ENCODE peak calls at places on chromosome 16, in four cellular contexts. T, S, X and E are unnamed samples.

GRCh38 chr16:55146939-55147338 is 177.1 kb upstream of the IRX6 start:
- DNase-seq in S (no peak), T (no peak), X (no peak), E (no peak)

GRCh38 chr16:55842369-55843104 is 9.6 kb upstream of the CES1 start:
- DNase-seq in T (peak), S (peak), X (peak), E (peak)

GRCh38 chr16:67458121-67458641 is 22.8 kb downstream of the ATP6V0D1 start:
- DNase-seq in X (no peak), T (no peak), S (no peak), E (no peak)

GRCh38 chr16:53741546-53741945 is 37.6 kb downstream of the FTO start:
- DNase-seq in T (no peak), S (no peak), X (no peak), E (no peak)

GRCh38 chr16:87877942-87878507 is 8.7 kb upstream of the SLC7A5 start:
- DNase-seq in S (no peak), T (no peak), X (peak), E (no peak)

GRCh38 chr16:86270696-86271095 is 239.6 kb upstream of the FOXF1 start:
- DNase-seq in S (no peak), T (no peak), X (no peak), E (no peak)

GRCh38 chr16:84396537-84397008 is 28.2 kb downstream of the ATP2C2 start:
- DNase-seq in X (no peak), T (no peak), S (no peak), E (no peak)

GRCh38 chr16:19683453-19684236 is 34.4 kb downstream of the KNOP1 start:
- DNase-seq in T (no peak), S (no peak), X (no peak), E (no peak)

GRCh38 chr16:7405166-7405565 is 72.5 kb downstream of the RBFOX1 start:
- DNase-seq in S (peak), X (no peak), T (no peak), E (no peak)

GRCh38 chr16:67910162-67910561 is 17.1 kb downstream of the PSKH1 start:
- DNase-seq in S (no peak), T (no peak), X (no peak), E (no peak)

GRCh38 chr16:86022381-86022960 is 123.5 kb downstream of the IRF8 start:
- DNase-seq in S (no peak), X (no peak), T (no peak), E (no peak)

GRCh38 chr16:74923766-74924460 is 61.0 kb downstream of the WDR59 start:
- DNase-seq in S (peak), X (no peak), T (no peak), E (no peak)

GRCh38 chr16:58843675-58844074 is 109.6 kb upstream of the GOT2 start:
- DNase-seq in X (peak), S (peak), T (peak), E (peak)

GRCh38 chr16:85574672-85575475 is 38.2 kb upstream of the GSE1 start:
- DNase-seq in S (no peak), T (no peak), X (no peak), E (no peak)

GRCh38 chr16:60642956-60643355 is 1393.3 kb downstream of the CDH8 start:
- DNase-seq in T (no peak), X (no peak), S (no peak), E (no peak)

GRCh38 chr16:12532871-12533610 is 270.6 kb downstream of the CPPED1 start:
- DNase-seq in T (no peak), X (no peak), S (no peak), E (no peak)

GRCh38 chr16:49021136-49021535 is 260.5 kb downstream of the CBLN1 start:
- DNase-seq in T (no peak), X (no peak), S (no peak), E (no peak)

GRCh38 chr16:50359626-50360025 is 9.2 kb downstream of the BRD7 start:
- DNase-seq in S (no peak), X (no peak), T (no peak), E (no peak)
- H3K27ac ChIP-seq in S (no peak), X (no peak), T (no peak), E (no peak)

GRCh38 chr16:11198817-11199216 is 57.2 kb downstream of the SOCS1 start:
- DNase-seq in T (peak), X (peak), S (no peak), E (no peak)

GRCh38 chr16:11203111-11203623 is 52.8 kb downstream of the SOCS1 start:
- DNase-seq in X (no peak), T (no peak), S (no peak), E (no peak)

GRCh38 chr16:11200523-11201063 is 55.4 kb downstream of the SOCS1 start:
- DNase-seq in S (no peak), X (no peak), T (no peak), E (no peak)

GRCh38 chr16:11202260-11203091 is 53.5 kb downstream of the SOCS1 start:
- DNase-seq in X (peak), T (no peak), S (no peak), E (peak)

GRCh38 chr16:11201498-11202259 is 54.3 kb downstream of the SOCS1 start:
- DNase-seq in S (peak), T (peak), X (peak), E (peak)
- TF ChIP-seq POLR2AphosphoS5 in S (no peak), T (peak), X (no peak), E (peak)

GRCh38 chr16:61900482-61900881 is 135.8 kb downstream of the CDH8 start:
- DNase-seq in S (no peak), T (no peak), X (no peak), E (no peak)
- TF ChIP-seq TCF7L2 in S (no peak), T (no peak), X (no peak), E (no peak)

DNA sequence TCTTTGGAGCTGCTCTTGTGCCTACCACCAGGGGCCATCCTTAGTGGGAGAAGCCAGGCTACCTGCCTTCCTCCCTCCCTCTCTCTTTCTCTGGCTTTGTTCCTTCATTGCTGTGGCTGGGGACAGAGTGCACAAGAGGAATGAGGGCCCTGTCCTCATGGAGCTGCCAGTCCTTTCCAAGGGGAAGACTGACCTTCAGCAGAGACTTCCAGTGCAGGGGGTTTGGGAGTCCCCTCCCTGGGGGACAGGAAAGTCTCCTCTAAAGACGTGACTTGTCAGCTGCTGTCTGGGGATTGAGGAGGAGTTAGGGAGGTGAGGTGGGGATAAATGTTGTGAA is 108.1 kb downstream of the CMIP start:
- DNase-seq in T (no peak), S (no peak), X (no peak), E (no peak)
- H3K27ac ChIP-seq in T (no peak), S (peak), X (no peak), E (peak)

GRCh38 chr16:88948781-88949490 is 28.1 kb downstream of the CBFA2T3 start:
- DNase-seq in X (no peak), T (no peak), S (no peak), E (no peak)
- TF ChIP-seq POLR2AphosphoS5 in X (no peak), T (no peak), S (no peak), E (no peak)

GRCh38 chr16:69589434-69590269 is 23.9 kb downstream of the NFAT5 start:
- DNase-seq in S (no peak), T (no peak), X (peak), E (no peak)
- TF ChIP-seq TCF7L2 in S (no peak), T (no peak), X (no peak), E (no peak)

GRCh38 chr16:56892705-56893104 is 27.7 kb downstream of the SLC12A3 start:
- DNase-seq in S (no peak), X (no peak), T (no peak), E (no peak)
- H3K27ac ChIP-seq in S (no peak), X (no peak), T (no peak), E (no peak)

DNA sequence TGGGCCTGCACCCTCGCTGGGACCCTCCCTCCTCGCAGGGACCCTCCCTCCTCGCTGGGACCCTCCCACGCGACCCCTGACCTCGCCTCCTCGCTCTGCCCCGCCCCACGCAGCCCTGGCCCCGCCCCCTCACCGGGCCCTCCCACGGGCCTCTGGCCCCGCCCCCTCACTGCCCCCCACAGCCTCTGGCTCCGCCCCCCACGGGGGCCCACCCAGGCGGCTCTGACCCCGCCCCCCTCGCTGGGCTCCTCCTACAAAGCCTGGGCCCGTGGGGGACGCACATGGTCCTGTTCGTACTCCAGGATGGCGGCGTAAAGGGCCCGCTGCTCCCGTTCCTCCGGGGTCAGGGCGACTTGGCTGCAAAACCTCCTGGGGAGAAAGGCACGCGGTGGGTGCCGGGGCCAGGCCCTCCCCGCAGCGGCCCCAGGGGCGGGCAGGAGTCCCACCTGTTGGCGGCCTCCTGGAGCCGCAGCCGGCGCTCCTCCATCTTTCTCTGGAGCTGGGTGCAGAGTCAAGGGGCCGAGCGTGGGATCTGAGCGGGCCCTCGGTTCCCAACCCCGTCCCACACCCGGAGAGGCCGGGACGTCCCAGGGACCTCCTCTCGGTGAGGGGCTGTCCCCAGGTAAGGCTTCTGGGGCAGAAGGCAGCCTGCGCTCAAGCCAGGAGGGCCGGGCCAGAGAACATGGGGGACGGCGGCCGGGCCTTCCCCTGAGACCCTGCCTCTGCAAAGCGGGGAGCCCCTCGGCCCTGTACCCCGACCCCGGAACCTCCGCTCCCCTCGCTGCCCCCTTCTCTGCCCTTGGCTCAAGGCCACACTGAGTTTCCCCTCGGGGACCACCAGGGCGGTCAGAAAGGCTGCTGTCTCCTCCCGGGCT is 8.9 kb downstream of the VPS9D1 start:
- DNase-seq in T (peak), S (no peak), X (peak), E (no peak)
- TF ChIP-seq POLR2AphosphoS5 in T (peak), S (no peak), X (peak), E (peak)